ENCODE peak calls at places on chromosome 6, in nine cellular contexts. D, P, S, W, F, U, E, L and C are unnamed samples.

GRCh38 chr6:157461000-157461915 is 80.3 kb downstream of the ZDHHC14 start:
- DNase-seq in S (no peak), E (no peak), D (no peak), F (no peak), U (no peak), P (no peak), W (peak), L (peak), C (peak)

GRCh38 chr6:108798672-108799355 is 49.4 kb upstream of the ARMC2 start:
- DNase-seq in U (no peak), D (peak), L (no peak), S (no peak), W (no peak), P (no peak), E (no peak), F (no peak), C (peak)

GRCh38 chr6:4460595-4461475 is 315.4 kb upstream of the CDYL start:
- DNase-seq in F (no peak), L (no peak), D (no peak), E (peak), W (no peak), U (no peak), P (no peak), S (peak), C (no peak)

GRCh38 chr6:128519931-128520435 is 416 bp downstream of the PTPRK start:
- DNase-seq in U (peak), P (no peak), D (no peak), W (peak), E (no peak), L (peak), S (no peak), F (no peak), C (peak)

GRCh38 chr6:21214738-21215448 is 378.7 kb upstream of the SOX4 start:
- DNase-seq in S (peak), D (no peak), E (no peak), P (no peak), U (no peak), F (no peak), L (no peak), W (no peak), C (no peak)

GRCh38 chr6:168851460-168852103 is 402.1 kb downstream of the THBS2 start:
- DNase-seq in W (no peak), S (no peak), F (no peak), P (no peak), L (no peak), U (no peak), D (no peak), E (peak), C (no peak)

GRCh38 chr6:136549359-136550044 is 720 bp downstream of the MAP7 start:
- DNase-seq in L (no peak), U (no peak), E (no peak), S (peak), D (no peak), W (no peak), F (peak), P (peak), C (no peak)

GRCh38 chr6:46138281-46138680 is 8.5 kb downstream of the ENPP4 start:
- DNase-seq in U (no peak), F (no peak), W (peak), S (no peak), L (no peak), P (no peak), D (no peak), E (no peak), C (no peak)

GRCh38 chr6:40477246-40478126 is 109.7 kb downstream of the LRFN2 start:
- DNase-seq in P (no peak), L (no peak), S (no peak), D (no peak), W (no peak), E (no peak), U (no peak), F (no peak), C (peak)

GRCh38 chr6:166331503-166332133 is 10.7 kb downstream of the SFT2D1 start:
- DNase-seq in L (no peak), U (no peak), W (no peak), S (no peak), D (no peak), F (no peak), E (no peak), P (no peak), C (no peak)